ENCODE peak calls at places on chromosomes 11 and 22, in four cellular contexts. I is HL-60; G is DMS153; J is stimulated activated CD4-positive, alpha-beta T cell treated with anti-CD3 and anti-CD28 coated beads, Interleukin-12 subunit alpha, Interleukin-12 subunit beta, amount 100 ng/mL, for 48 hours. P is an unnamed sample.

GRCh38 chr11:6362185-6362867 is 27.9 kb upstream of the SMPD1 start:
- DNase-seq in I (no peak), J (no peak), G (no peak), P (no peak)

GRCh38 chr11:1749020-1749758 is 1.2 kb downstream of the IFITM10 start:
- DNase-seq in G (no peak), J (no peak), I (no peak), P (no peak)

GRCh38 chr11:64770120-64770519 is 8.2 kb downstream of the SF1 start:
- DNase-seq in I (no peak), J (no peak), G (no peak), P (no peak)

GRCh38 chr11:3136542-3137455 is 28.3 kb downstream of the OSBPL5 start:
- DNase-seq in I (peak), J (no peak), G (no peak), P (no peak)

GRCh38 chr11:73907191-73907590 is 30.4 kb downstream of the PAAF1 start:
- DNase-seq in G (no peak), I (peak), J (no peak), P (no peak)

GRCh38 chr11:33716236-33716635 is 15.6 kb upstream of the C11orf91 start:
- DNase-seq in I (peak), G (no peak), J (no peak), P (no peak)

GRCh38 chr11:95895815-95896214 is 28.1 kb downstream of the MTMR2 start:
- DNase-seq in G (no peak), I (peak), J (no peak), P (no peak)

GRCh38 chr11:4539603-4540219 is 5.3 kb upstream of the OR52M1 start:
- DNase-seq in J (peak), G (peak), I (peak), P (no peak)

GRCh38 chr22:23781065-23781464 is 5.7 kb upstream of the SMARCB1 start:
- DNase-seq in J (no peak), I (no peak), G (no peak), P (no peak)

GRCh38 chr11:115843116-115843515 is 338.9 kb upstream of the CADM1 start:
- DNase-seq in J (no peak), G (no peak), I (no peak), P (no peak)

GRCh38 chr22:46214616-46215015 is 35.5 kb downstream of the CDPF1 start:
- DNase-seq in I (no peak), J (no peak), G (no peak), P (no peak)

GRCh38 chr11:46686886-46687810 is 13.3 kb downstream of the ARHGAP1 start:
- DNase-seq in I (no peak), G (peak), J (no peak), P (no peak)

GRCh38 chr11:102313225-102313940 is 3.9 kb upstream of the BIRC3 start:
- DNase-seq in J (no peak), I (no peak), G (no peak), P (no peak)

GRCh38 chr11:66429983-66430602 is 8.6 kb downstream of the MRPL11 start:
- DNase-seq in J (peak), I (peak), G (peak), P (peak)

GRCh38 chr11:3947084-3947483 is 91.6 kb downstream of the STIM1 start:
- DNase-seq in I (no peak), J (no peak), G (peak), P (no peak)

GRCh38 chr11:107385361-107385982 is 72.2 kb downstream of the CWF19L2 start:
- DNase-seq in J (no peak), G (no peak), I (no peak), P (no peak)

GRCh38 chr11:6413791-6414231 is 5.1 kb downstream of the APBB1 start:
- DNase-seq in G (no peak), I (no peak), J (no peak), P (no peak)

GRCh38 chr22:46758867-46759290 is 3.6 kb upstream of the TBC1D22A start:
- DNase-seq in J (peak), G (no peak), I (peak), P (no peak)

GRCh38 chr11:117562111-117562510 is 234.5 kb downstream of the CEP164 start:
- DNase-seq in I (no peak), J (no peak), G (no peak), P (no peak)

GRCh38 chr11:100980156-100980555 is 149.5 kb downstream of the PGR start:
- DNase-seq in G (no peak), I (no peak), J (no peak), P (no peak)

GRCh38 chr11:128451651-128452470 is 135.5 kb downstream of the ETS1 start:
- DNase-seq in G (peak), I (no peak), J (no peak), P (no peak)

GRCh38 chr11:73598719-73599379 is 937 bp upstream of the FAM168A start:
- DNase-seq in G (no peak), J (no peak), I (no peak), P (no peak)